ENCODE peak calls at places on chromosome 20, in nine cellular contexts. A is left ventricle myocardium inferior; O is activated effector memory CD4-positive, alpha-beta T cell treated with Interleukin-2 at 50 U/mL for 16 hours; I is left lobe of liver; S is heart left ventricle; H is M059J; L is Ammon's horn; K is mucosa of gallbladder; T is epithelial cell of prostate. Y is an unnamed sample.

GRCh38 chr20:52031574-52032303 is 159.8 kb downstream of the ZFP64 start:
- DNase-seq in I (no peak), T (no peak), K (peak; percentile 15), S (no peak), A (no peak), L (no peak), O (no peak), H (peak; percentile 94), Y (no peak)

GRCh38 chr20:13771853-13772453 is 12.8 kb downstream of the ESF1 start:
- DNase-seq in A (no peak), S (no peak), I (no peak), K (no peak), T (no peak), O (no peak), H (peak; percentile 36), L (no peak), Y (peak; percentile 55)

GRCh38 chr20:5545381-5545941 is 204.7 kb upstream of the SHLD1 start:
- DNase-seq in I (no peak), A (no peak), K (no peak), S (no peak), O (no peak), T (no peak), H (no peak), L (no peak), Y (no peak)

GRCh38 chr20:48728042-48728837 is 99.6 kb downstream of the PREX1 start:
- DNase-seq in H (no peak), O (no peak), A (no peak), K (no peak), I (no peak), T (no peak), S (no peak), L (peak; percentile 97), Y (no peak)

GRCh38 chr20:44460795-44461141 is 14.9 kb upstream of the TTPAL start:
- DNase-seq in T (no peak), L (peak; percentile 18), H (peak; percentile 64), K (no peak), A (no peak), O (no peak), I (no peak), S (no peak), Y (peak; percentile 46)

GRCh38 chr20:17610566-17611289 is 40.9 kb downstream of the DSTN start:
- DNase-seq in K (peak; percentile 53), I (peak; percentile 46), H (peak; percentile 34), S (no peak), O (peak; percentile 70), L (no peak), A (no peak), T (no peak), Y (no peak)

GRCh38 chr20:44017905-44018683 is 103.4 kb downstream of the TOX2 start:
- DNase-seq in O (no peak), L (peak; percentile 22), I (peak; percentile 38), K (peak; percentile 45), H (peak; percentile 98), T (peak; percentile 48), S (peak; percentile 25), A (no peak), Y (peak; percentile 75)

GRCh38 chr20:48192109-48192508 is 406.8 kb upstream of the SULF2 start:
- DNase-seq in S (no peak), K (no peak), H (no peak), I (no peak), O (no peak), A (no peak), L (no peak), T (no peak), Y (no peak)

GRCh38 chr20:12592756-12593155 is 416.0 kb upstream of the SPTLC3 start:
- DNase-seq in O (no peak), L (no peak), I (no peak), K (no peak), A (no peak), H (no peak), S (no peak), T (no peak), Y (no peak)